ENCODE peak calls at places on chromosomes 2 and 18, in nine cellular contexts. U, C, L, S, Y, F, M, T and G are unnamed samples.
A peak's percentile ranks its signal among the peaks of the same experiment; 100 is the strongest.

GRCh38 chr18:3526421-3527354 is 76.7 kb downstream of the TGIF1 start:
- DNase-seq in U (peak; percentile 44), M (peak; percentile 85), Y (peak; percentile 33), C (no peak), L (no peak), S (no peak), F (peak; percentile 57), T (peak; percentile 16), G (no peak)

GRCh38 chr2:144361742-144362141 is 158.2 kb downstream of the ZEB2 start:
- DNase-seq in T (no peak), U (no peak), M (no peak), L (no peak), S (no peak), Y (no peak), C (no peak), F (no peak), G (no peak)

GRCh38 chr2:10883066-10883465 is 28.7 kb upstream of the KCNF1 start:
- DNase-seq in T (no peak), U (no peak), L (no peak), F (no peak), M (no peak), Y (no peak), C (no peak), S (no peak), G (no peak)

GRCh38 chr2:114294814-114295213 is 147.6 kb upstream of the DPP10 start:
- DNase-seq in U (no peak), Y (no peak), F (no peak), S (no peak), T (no peak), C (no peak), M (no peak), L (no peak), G (no peak)

GRCh38 chr2:873651-874580 is 76.7 kb upstream of the SNTG2 start:
- DNase-seq in L (no peak), Y (no peak), S (no peak), T (no peak), C (no peak), U (no peak), F (no peak), M (no peak), G (no peak)

GRCh38 chr2:51866361-51866760 is 834.4 kb upstream of the NRXN1 start:
- DNase-seq in M (no peak), T (no peak), C (no peak), U (no peak), L (no peak), Y (peak; percentile 44), S (no peak), F (no peak), G (no peak)

GRCh38 chr2:205546417-205546816 is 135.9 kb upstream of the NRP2 start:
- DNase-seq in Y (no peak), S (no peak), M (no peak), T (no peak), C (no peak), F (no peak), L (no peak), U (no peak), G (no peak)

GRCh38 chr18:60892441-60892840 is 440.8 kb upstream of the CDH20 start:
- DNase-seq in F (no peak), U (no peak), M (no peak), C (no peak), Y (no peak), S (no peak), T (no peak), L (no peak), G (no peak)

GRCh38 chr2:114139542-114139941 is 249.7 kb downstream of the ACTR3 start:
- DNase-seq in C (no peak), L (no peak), U (no peak), T (no peak), F (no peak), S (no peak), Y (no peak), M (no peak), G (no peak)

GRCh38 chr2:121334581-121335293 is 49.7 kb upstream of the TFCP2L1 start:
- DNase-seq in C (no peak), S (peak; percentile 22), F (no peak), U (no peak), T (no peak), Y (no peak), L (no peak), M (no peak), G (no peak)

GRCh38 chr2:159713691-159714585 is 1.6 kb downstream of the MARCHF7 start:
- DNase-seq in T (no peak), C (no peak), U (no peak), L (no peak), S (no peak), Y (no peak), M (peak; percentile 16), F (peak; percentile 64), G (no peak)

GRCh38 chr18:32175265-32175664 is 14.6 kb upstream of the MEP1B start:
- DNase-seq in C (no peak), L (no peak), T (no peak), U (no peak), M (no peak), Y (no peak), S (no peak), F (no peak), G (peak; percentile 2)

GRCh38 chr2:219569041-219569440 is 2.3 kb downstream of the OBSL1 start:
- DNase-seq in C (no peak), S (no peak), M (no peak), L (no peak), Y (no peak), U (no peak), F (no peak), T (no peak), G (no peak)

GRCh38 chr2:116819355-116819754 is 995.1 kb upstream of the DDX18 start:
- DNase-seq in T (no peak), C (no peak), U (no peak), Y (no peak), L (no peak), S (no peak), M (no peak), F (no peak), G (no peak)

GRCh38 chr2:206250041-206250897 is 24.2 kb upstream of the ZDBF2 start:
- DNase-seq in U (no peak), C (no peak), T (no peak), L (peak; percentile 33), F (no peak), S (no peak), M (no peak), Y (no peak), G (no peak)

GRCh38 chr2:170523506-170523905 is 191.6 kb upstream of the SP5 start:
- DNase-seq in U (no peak), C (no peak), M (no peak), S (no peak), T (no peak), L (no peak), Y (no peak), F (no peak), G (no peak)

GRCh38 chr2:86001326-86001725 is 104.4 kb downstream of the POLR1A start:
- DNase-seq in S (no peak), Y (no peak), U (no peak), L (no peak), T (no peak), M (no peak), F (no peak), C (no peak), G (no peak)

DNA sequence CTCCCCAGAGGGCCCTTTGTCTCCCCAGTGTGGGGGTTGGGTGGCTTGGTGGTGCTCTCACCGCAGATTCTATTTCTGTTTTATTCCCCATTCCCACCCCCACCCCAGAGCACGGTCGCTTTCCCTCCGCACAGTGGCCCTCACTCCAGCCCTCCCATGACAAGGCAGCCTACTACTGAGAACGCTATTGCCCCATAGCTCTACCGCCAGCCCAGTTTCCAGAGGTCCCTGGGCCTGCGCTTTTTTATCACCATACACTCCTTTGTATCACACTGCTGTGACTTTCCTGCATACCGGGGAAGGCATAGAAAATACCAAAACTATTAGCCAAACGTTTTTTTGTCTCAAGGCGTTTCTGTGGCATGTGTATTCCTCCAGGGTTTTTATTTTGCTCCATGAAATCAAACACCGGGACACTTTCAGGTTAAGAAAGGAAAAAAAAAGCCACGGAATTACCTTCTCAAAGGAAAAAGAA is 1.4 kb downstream of the AMER3 start:
- DNase-seq in Y (no peak), M (no peak), C (no peak), L (no peak), F (no peak), U (no peak), T (no peak), S (no peak), G (no peak)
- H3K27ac ChIP-seq in Y (no peak overlapping the region), M (no peak overlapping the region), C (no peak overlapping the region), L (no peak overlapping the region), F (no peak overlapping the region), U (no peak overlapping the region), T (no peak overlapping the region), S (no peak overlapping the region), G (no peak overlapping the region)

GRCh38 chr2:105859694-105859951 is 114.9 kb downstream of the NCK2 start:
- DNase-seq in F (no peak), L (no peak), S (no peak), C (no peak), M (no peak), Y (no peak), U (no peak), T (no peak), G (no peak)
- H3K27ac ChIP-seq in F (no peak overlapping the region), L (no peak overlapping the region), S (no peak overlapping the region), C (peak overlapping the region; percentile 32), M (no peak overlapping the region), Y (no peak overlapping the region), U (no peak overlapping the region), T (no peak overlapping the region), G (no peak overlapping the region)

GRCh38 chr18:74420491-74420890 is 36.6 kb downstream of the DIPK1C start:
- DNase-seq in Y (no peak), F (no peak), U (no peak), S (no peak), L (no peak), C (no peak), M (no peak), T (no peak), G (no peak)

GRCh38 chr18:74419761-74420160 is 37.3 kb downstream of the DIPK1C start:
- DNase-seq in C (no peak), T (no peak), F (no peak), S (no peak), L (no peak), U (no peak), M (no peak), Y (no peak), G (no peak)

GRCh38 chr18:74418023-74418422 is 39.1 kb downstream of the DIPK1C start:
- DNase-seq in M (no peak), F (no peak), C (no peak), T (no peak), U (no peak), S (no peak), L (no peak), Y (no peak), G (no peak)

GRCh38 chr18:74425161-74425560 is 31.9 kb downstream of the DIPK1C start:
- DNase-seq in F (no peak), Y (no peak), S (no peak), T (no peak), U (no peak), L (no peak), M (no peak), C (no peak), G (no peak)

GRCh38 chr18:74420926-74421325 is 36.2 kb downstream of the DIPK1C start:
- DNase-seq in L (no peak), M (no peak), C (no peak), Y (no peak), F (no peak), S (no peak), U (no peak), T (no peak), G (no peak)
- H3K27ac ChIP-seq in L (no peak overlapping the region), M (no peak overlapping the region), C (no peak overlapping the region), Y (no peak overlapping the region), F (no peak overlapping the region), S (no peak overlapping the region), U (no peak overlapping the region), T (no peak overlapping the region), G (no peak overlapping the region)

GRCh38 chr2:3486047-3487027 is 33.0 kb downstream of the ADI1 start:
- DNase-seq in S (no peak), T (no peak), Y (no peak), U (no peak), F (no peak), M (no peak), C (no peak), L (no peak), G (no peak)
- H3K27ac ChIP-seq in S (no peak overlapping the region), T (peak overlapping the region; percentile 25), Y (no peak overlapping the region), U (no peak overlapping the region), F (no peak overlapping the region), M (no peak overlapping the region), C (no peak overlapping the region), L (no peak overlapping the region), G (no peak overlapping the region)